ENCODE peak calls at places on chromosomes 6 and 20, in six cellular contexts. Y is epithelial cell of esophagus, N is GM12864, F is adrenal gland, T is stomach, J is HFFc6. V is an unnamed sample.

GRCh38 chr6:121506761-121507754 is 71.6 kb downstream of the GJA1 start:
- DNase-seq in Y (peak; percentile 57), N (no peak), F (peak; percentile 37), T (no peak), J (peak; percentile 55), V (no peak)

GRCh38 chr6:46745973-46746372 is 760 bp upstream of the ANKRD66 start:
- DNase-seq in Y (no peak), N (no peak), F (no peak), T (no peak), J (no peak), V (no peak)

GRCh38 chr6:27863962-27864905 is 48.0 kb downstream of the OR2B2 start:
- DNase-seq in Y (peak; percentile 22), N (peak; percentile 31), F (peak; percentile 8), T (no peak), J (no peak), V (no peak)

GRCh38 chr6:156877126-156877863 is 100.1 kb downstream of the ARID1B start:
- DNase-seq in Y (no peak), N (no peak), F (no peak), T (peak; percentile 53), J (no peak), V (no peak)

GRCh38 chr20:44212792-44213191 is 2.2 kb upstream of the OSER1 start:
- DNase-seq in Y (peak; percentile 92), N (no peak), F (no peak), T (no peak), J (no peak), V (no peak)

GRCh38 chr20:8304124-8304800 is 172.2 kb downstream of the PLCB1 start:
- DNase-seq in Y (no peak), N (no peak), F (no peak), T (no peak), J (no peak), V (no peak)

GRCh38 chr6:34531580-34532201 is 24.4 kb downstream of the SPDEF start:
- DNase-seq in Y (peak; percentile 27), N (no peak), F (peak; percentile 36), T (no peak), J (no peak), V (no peak)

GRCh38 chr6:143758551-143758950 is 80.8 kb downstream of the PHACTR2 start:
- DNase-seq in Y (no peak), N (no peak), F (no peak), T (no peak), J (no peak), V (no peak)

GRCh38 chr20:8095648-8096572 is 36.2 kb upstream of the PLCB1 start:
- DNase-seq in Y (peak; percentile 28), N (no peak), F (no peak), T (no peak), J (peak; percentile 59), V (no peak)

GRCh38 chr20:8424010-8424409 is 291.9 kb downstream of the PLCB1 start:
- DNase-seq in Y (no peak), N (no peak), F (peak; percentile 34), T (no peak), J (peak; percentile 48), V (no peak)

GRCh38 chr6:30798501-30798900 is 54.2 kb upstream of the IER3 start:
- DNase-seq in Y (no peak), N (no peak), F (no peak), T (no peak), J (no peak), V (no peak)

GRCh38 chr6:115821798-115822197 is 238.9 kb downstream of the FRK start:
- DNase-seq in Y (no peak), N (no peak), F (no peak), T (no peak), J (no peak), V (no peak)

GRCh38 chr6:73802366-73802765 is 106.4 kb downstream of the CD109 start:
- DNase-seq in Y (no peak), N (no peak), F (no peak), T (no peak), J (peak; percentile 36), V (no peak)

GRCh38 chr20:61263084-61263695 is 11.1 kb downstream of the CDH4 start:
- DNase-seq in Y (peak; percentile 19), N (no peak), F (peak; percentile 22), T (no peak), J (peak; percentile 16), V (no peak)

GRCh38 chr6:111592726-111593515 is 12.8 kb downstream of the TRAF3IP2 start:
- DNase-seq in Y (peak; percentile 47), N (no peak), F (no peak), T (no peak), J (no peak), V (no peak)

GRCh38 chr6:155303361-155303870 is 10.9 kb downstream of the TFB1M start:
- DNase-seq in Y (peak; percentile 8), N (no peak), F (no peak), T (no peak), J (no peak), V (no peak)

GRCh38 chr6:139531148-139531547 is 156.7 kb upstream of the CITED2 start:
- DNase-seq in Y (peak; percentile 39), N (no peak), F (no peak), T (no peak), J (no peak), V (no peak)

GRCh38 chr6:125753218-125753936 is 3.9 kb downstream of the HEY2 start:
- DNase-seq in Y (peak; percentile 40), N (no peak), F (no peak), T (no peak), J (peak; percentile 34), V (no peak)

GRCh38 chr20:4544765-4545164 is 176.9 kb upstream of the PRND start:
- DNase-seq in Y (peak; percentile 66), N (no peak), F (no peak), T (no peak), J (peak; percentile 75), V (no peak)

GRCh38 chr6:90303037-90303436 is 6.4 kb upstream of the BACH2 start:
- DNase-seq in Y (no peak), N (no peak), F (no peak), T (no peak), J (no peak), V (no peak)
- TF ChIP-seq CTCF in Y (no peak), N (no peak), F (no peak), T (no peak), J (no peak), V (no peak)

GRCh38 chr20:2575682-2576081 is 39.3 kb downstream of the TMC2 start:
- DNase-seq in Y (no peak), N (no peak), F (no peak), T (no peak), J (no peak), V (no peak)
- TF ChIP-seq CTCF in Y (no peak), N (no peak), F (no peak), T (no peak), J (no peak), V (no peak)

GRCh38 chr20:62702886-62703852 is 5.5 kb upstream of the NTSR1 start:
- DNase-seq in Y (peak; percentile 95), N (no peak), F (peak; percentile 83), T (peak; percentile 33), J (peak; percentile 94), V (no peak)
- TF ChIP-seq CTCF in Y (peak; percentile 46), N (no peak), F (no peak), T (no peak), J (peak; percentile 76), V (no peak)

DNA sequence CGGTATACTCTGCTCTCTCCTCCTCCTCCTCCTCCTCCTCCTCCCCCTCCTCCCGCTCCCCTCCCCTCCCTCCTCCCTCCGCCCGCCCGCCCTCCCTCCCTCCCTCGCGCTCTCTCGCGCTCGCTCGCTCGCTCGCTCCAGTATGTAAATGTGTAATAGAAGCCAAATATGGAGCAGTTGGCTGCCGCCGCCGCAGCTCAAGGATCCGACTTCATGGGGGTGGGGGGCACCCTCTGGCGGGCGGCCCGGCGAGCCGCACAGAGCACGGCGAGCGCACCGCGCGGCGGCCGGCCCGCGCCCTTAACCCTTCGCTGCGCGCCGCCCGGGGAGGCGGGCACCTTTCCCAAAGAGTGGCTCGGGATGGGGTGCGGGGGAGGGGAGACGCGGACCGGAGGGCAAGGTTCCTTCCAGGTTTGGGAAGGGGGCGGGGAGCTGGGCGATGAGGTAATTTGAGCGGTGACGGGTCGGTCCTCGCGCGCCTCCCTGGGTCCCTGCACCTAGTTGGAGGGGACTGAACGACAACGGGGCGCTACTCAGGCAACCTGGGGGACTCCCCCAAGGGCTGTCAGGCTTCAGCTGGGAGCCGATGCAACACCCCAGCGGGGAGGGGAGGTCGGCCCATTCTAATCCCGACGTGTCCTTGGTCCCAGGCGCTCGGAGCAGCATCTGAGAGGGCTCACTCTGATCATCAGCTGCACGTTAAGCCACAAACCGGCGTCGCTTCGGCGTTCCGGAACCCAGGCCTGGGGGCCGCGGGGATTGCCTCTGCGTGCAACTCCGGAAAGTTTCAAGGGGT is 407 bp upstream of the ATXN1 start:
- DNase-seq in Y (peak; percentile 89), N (no peak), F (peak; percentile 92), T (peak; percentile 89), J (peak; percentile 89), V (peak; percentile 87)
- TF ChIP-seq CTCF in Y (peak; percentile 1), N (peak; percentile 38), F (no peak), T (peak; percentile 16), J (peak; percentile 63), V (peak; percentile 59)

V was measured in GM13977.